ENCODE peak calls at places on chromosomes 7 and 10, in four cellular contexts. G is neural progenitor cell, Q is OCI-LY7, U is A549. X is an unnamed sample.

GRCh38 chr10:112526130-112526529 is 79.1 kb downstream of the VTI1A start:
- DNase-seq in G (no peak), U (no peak), Q (no peak), X (no peak)

GRCh38 chr7:108598858-108599257 is 29.2 kb downstream of the DNAJB9 start:
- DNase-seq in U (no peak), G (no peak), Q (no peak), X (no peak)

GRCh38 chr7:75842836-75843446 is 29.3 kb upstream of the CCL24 start:
- DNase-seq in Q (peak; percentile 14), G (no peak), U (peak; percentile 47), X (peak; percentile 50)

GRCh38 chr10:116325987-116326386 is 1.7 kb downstream of the CCDC172 start:
- DNase-seq in U (no peak), G (no peak), Q (no peak), X (no peak)

GRCh38 chr10:26946103-26946907 is 85.5 kb upstream of the ABI1 start:
- DNase-seq in U (no peak), G (no peak), Q (no peak), X (no peak)

GRCh38 chr7:15566476-15566875 is 4.7 kb upstream of the AGMO start:
- DNase-seq in G (no peak), Q (no peak), U (no peak), X (no peak)

GRCh38 chr7:24912874-24913514 is 67.0 kb downstream of the OSBPL3 start:
- DNase-seq in G (no peak), U (no peak), Q (no peak), X (no peak)

GRCh38 chr10:78545756-78546155 is 512.1 kb downstream of the RPS24 start:
- DNase-seq in Q (peak; percentile 6), U (no peak), G (no peak), X (no peak)

GRCh38 chr7:49023345-49024330 is 99.3 kb downstream of the CDC14C start:
- DNase-seq in Q (no peak), G (peak; percentile 68), U (no peak), X (no peak)

GRCh38 chr10:121263407-121263783 is 334.8 kb downstream of the FGFR2 start:
- DNase-seq in Q (no peak), U (no peak), G (no peak), X (no peak)

GRCh38 chr7:52726493-52726892 is 308.9 kb upstream of the POM121L12 start:
- DNase-seq in U (no peak), Q (no peak), G (no peak), X (no peak)

GRCh38 chr7:129212596-129212995 is 12.2 kb upstream of the AHCYL2 start:
- DNase-seq in U (no peak), G (no peak), Q (no peak), X (no peak)

GRCh38 chr7:101823086-101823485 is 5.7 kb downstream of the CUX1 start:
- DNase-seq in U (no peak), Q (no peak), G (no peak), X (no peak)

GRCh38 chr7:5320391-5320790 is 37.6 kb downstream of the SLC29A4 start:
- DNase-seq in Q (no peak), U (no peak), G (no peak), X (no peak)

GRCh38 chr7:93119191-93119905 is 1.6 kb upstream of the SAMD9 start:
- DNase-seq in Q (no peak), U (no peak), G (no peak), X (no peak)

GRCh38 chr10:103712898-103713498 is 142.4 kb downstream of the SH3PXD2A start:
- DNase-seq in U (peak; percentile 71), Q (peak; percentile 81), G (peak; percentile 86), X (no peak)

GRCh38 chr7:139909379-139910050 is 80.5 kb downstream of the TBXAS1 start:
- DNase-seq in U (no peak), G (no peak), Q (no peak), X (no peak)

GRCh38 chr10:116120688-116121087 is 152.3 kb downstream of the GFRA1 start:
- DNase-seq in U (no peak), Q (no peak), G (peak; percentile 59), X (no peak)

GRCh38 chr10:127028556-127028955 is 123.3 kb downstream of the DOCK1 start:
- DNase-seq in Q (no peak), G (no peak), U (no peak), X (no peak)

GRCh38 chr10:78543749-78544446 is 510.2 kb downstream of the RPS24 start:
- DNase-seq in G (peak; percentile 38), U (no peak), Q (no peak), X (no peak)

GRCh38 chr7:67738-68395 is 124.5 kb upstream of the FAM20C start:
- DNase-seq in U (no peak), Q (no peak), G (peak; percentile 38), X (no peak)

GRCh38 chr7:129569811-129570215 is 41.7 kb upstream of the NRF1 start:
- DNase-seq in Q (no peak), U (peak; percentile 82), G (no peak), X (no peak)

GRCh38 chr7:22730921-22731654 is 4.1 kb downstream of the IL6 start:
- DNase-seq in Q (no peak), G (no peak), U (no peak), X (no peak)

GRCh38 chr10:5292196-5292735 is 72.5 kb upstream of the UCN3 start:
- DNase-seq in U (no peak), G (no peak), Q (peak; percentile 7), X (no peak)

GRCh38 chr7:49020145-49020544 is 95.8 kb downstream of the CDC14C start:
- DNase-seq in U (no peak), Q (no peak), G (no peak), X (no peak)

GRCh38 chr10:132451506-132452215 is 54.7 kb downstream of the PWWP2B start:
- DNase-seq in G (no peak), U (no peak), Q (no peak), X (no peak)

GRCh38 chr10:80598084-80598798 is 60.5 kb downstream of the SH2D4B start:
- DNase-seq in Q (no peak), G (no peak), U (no peak), X (no peak)

GRCh38 chr7:99731638-99732374 is 3.2 kb downstream of the CYP3A7 start:
- DNase-seq in Q (no peak), G (no peak), U (no peak), X (no peak)

GRCh38 chr7:83866587-83866986 is 217.6 kb upstream of the SEMA3E start:
- DNase-seq in Q (no peak), U (no peak), G (no peak), X (no peak)

GRCh38 chr7:832292-832967 is at the start of gene SUN1:
- DNase-seq in Q (no peak), G (no peak), U (peak; percentile 79), X (peak; percentile 48)

GRCh38 chr7:3218561-3219225 is 82.4 kb upstream of the SDK1 start:
- DNase-seq in G (peak; percentile 12), Q (no peak), U (no peak), X (no peak)

GRCh38 chr7:122803851-122804250 is 82.4 kb downstream of the CADPS2 start:
- DNase-seq in Q (no peak), U (no peak), G (no peak), X (no peak)

GRCh38 chr7:122802211-122802833 is 83.9 kb downstream of the CADPS2 start:
- DNase-seq in G (no peak), Q (no peak), U (no peak), X (no peak)

GRCh38 chr7:122803323-122803722 is 82.9 kb downstream of the CADPS2 start:
- DNase-seq in Q (peak; percentile 5), U (no peak), G (peak; percentile 49), X (no peak)
- TF ChIP-seq CTCF in Q (peak; percentile 61), U (peak; percentile 36), G (peak; percentile 73), X (peak; percentile 49)

DNA sequence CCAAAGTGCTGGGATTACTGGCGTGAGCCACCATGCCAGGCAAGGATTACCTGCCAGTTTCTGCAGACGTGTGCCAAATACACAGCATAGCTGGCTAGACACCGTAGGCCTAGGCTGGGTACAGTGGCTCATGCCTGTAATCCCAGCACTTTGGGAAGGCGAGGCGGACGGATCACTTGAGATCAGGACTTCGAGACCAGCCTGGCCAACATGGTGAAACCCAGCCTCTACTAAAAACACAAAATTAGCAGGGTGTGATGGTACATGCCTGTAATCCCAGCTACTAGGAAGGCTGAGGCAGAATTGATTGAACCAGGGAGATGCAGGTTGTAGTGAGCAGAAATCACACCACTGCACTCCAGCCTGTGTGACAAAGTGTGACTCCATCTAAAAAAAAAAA is 868 bp downstream of the RFC2 start:
- DNase-seq in G (no peak), Q (no peak), U (no peak), X (no peak)
- H3K4me3 ChIP-seq in G (peak overlapping the region; percentile 82), Q (peak overlapping the region; percentile 83), U (peak overlapping the region; percentile 96), X (peak overlapping the region; percentile 87)

GRCh38 chr10:28544058-28544457 is 11.1 kb downstream of the WAC start:
- DNase-seq in U (no peak), G (no peak), Q (no peak), X (no peak)

GRCh38 chr10:28540145-28540544 is 7.2 kb downstream of the WAC start:
- DNase-seq in Q (no peak), G (no peak), U (no peak), X (no peak)

GRCh38 chr10:28545967-28546644 is 13.2 kb downstream of the WAC start:
- DNase-seq in Q (no peak), G (no peak), U (no peak), X (no peak)

GRCh38 chr10:28542728-28543127 is 9.8 kb downstream of the WAC start:
- DNase-seq in U (no peak), G (no peak), Q (no peak), X (no peak)

DNA sequence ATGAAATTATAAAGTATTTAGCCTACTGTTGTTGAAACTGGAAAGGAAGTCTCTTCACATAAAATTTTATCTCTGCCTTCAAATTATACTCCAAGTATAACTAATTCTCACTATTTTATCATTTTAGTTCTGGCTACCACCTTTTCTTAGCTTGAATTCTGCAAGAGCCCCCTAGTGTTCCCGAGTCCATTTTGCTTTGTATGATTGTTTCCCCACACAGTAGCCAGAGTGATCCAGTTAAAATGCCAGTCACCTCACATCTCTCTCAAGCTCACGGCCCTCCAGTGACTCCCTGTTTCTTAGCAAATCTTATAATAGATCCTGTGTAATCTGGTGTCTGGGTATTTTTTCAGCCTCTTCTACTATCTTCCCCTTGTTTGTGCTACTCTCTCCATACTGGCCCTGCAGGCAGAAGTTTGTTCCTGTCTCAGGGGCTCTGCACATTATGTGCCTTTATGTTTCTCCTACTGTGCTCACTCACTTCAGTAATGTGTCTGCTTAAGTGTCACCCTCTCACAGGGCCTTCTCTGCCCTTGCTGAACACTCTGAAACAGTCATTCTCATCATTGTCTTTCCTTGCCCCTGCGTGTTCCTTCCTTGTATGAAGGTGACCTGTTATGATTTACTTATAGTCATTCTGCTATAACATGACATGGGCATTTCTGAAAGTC is 8.9 kb downstream of the WAC start:
- DNase-seq in Q (no peak), U (no peak), G (peak; percentile 22), X (no peak)
- TF ChIP-seq CTCF in Q (peak; percentile 55), U (peak; percentile 20), G (peak; percentile 38), X (no peak)

GRCh38 chr10:115029452-115030375 is 63.5 kb upstream of the ATRNL1 start:
- DNase-seq in G (no peak), U (no peak), Q (no peak), X (no peak)

GRCh38 chr10:115030483-115031200 is 62.5 kb upstream of the ATRNL1 start:
- DNase-seq in Q (no peak), G (peak; percentile 44), U (no peak), X (no peak)

GRCh38 chr10:115028419-115028818 is 64.7 kb upstream of the ATRNL1 start:
- DNase-seq in U (no peak), G (no peak), Q (no peak), X (no peak)

DNA sequence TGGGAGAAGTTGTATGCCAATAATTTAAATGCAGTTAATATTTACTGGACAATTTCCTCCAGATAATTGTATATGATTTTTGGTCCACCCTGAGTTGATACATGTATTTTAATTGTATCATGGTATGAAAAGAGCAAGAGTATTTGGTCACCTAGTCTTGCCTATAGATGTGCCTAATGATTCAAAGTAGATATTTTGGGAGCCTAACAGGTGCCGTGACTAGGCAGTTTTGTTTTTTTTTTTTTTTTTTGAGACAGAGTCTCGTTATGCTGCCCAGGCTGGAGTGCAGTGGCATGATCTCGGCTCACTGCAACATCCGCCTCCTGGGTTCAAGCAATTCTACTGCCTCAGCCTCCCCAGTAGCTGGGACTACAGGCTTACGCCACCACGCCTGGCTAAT is 59.3 kb upstream of the ATRNL1 start:
- DNase-seq in Q (no peak), G (no peak), U (no peak), X (no peak)
- H3K4me3 ChIP-seq in Q (no peak overlapping the region), G (no peak overlapping the region), U (no peak overlapping the region), X (no peak overlapping the region)

X was measured in GM12864.